ENCODE peak calls at places on chromosomes 12 and 14, in six cellular contexts. One of them, this sample, is unnamed.

GRCh38 chr12:49133014-49133413 is 1.8 kb upstream of the TUBA1B start:
- DNase-seq in lower lobe of right lung: no peak
- DNase-seq in thoracic aorta: no peak
- DNase-seq in tibial artery: no peak
- DNase-seq in CD4-positive, CD25-positive, alpha-beta regulatory T cell: no peak
- DNase-seq in breast epithelium: no peak
- DNase-seq in this sample: no peak

GRCh38 chr12:68805592-68806120 is 2.3 kb upstream of the MDM2 start:
- DNase-seq in thoracic aorta: no peak
- DNase-seq in tibial artery: no peak
- DNase-seq in breast epithelium: no peak
- DNase-seq in lower lobe of right lung: no peak
- DNase-seq in CD4-positive, CD25-positive, alpha-beta regulatory T cell: no peak
- DNase-seq in this sample: no peak

GRCh38 chr14:99755629-99756603 is 37.3 kb upstream of the EML1 start:
- DNase-seq in CD4-positive, CD25-positive, alpha-beta regulatory T cell: no peak
- DNase-seq in lower lobe of right lung: peak; percentile 66
- DNase-seq in thoracic aorta: peak; percentile 85
- DNase-seq in breast epithelium: peak; percentile 39
- DNase-seq in tibial artery: peak; percentile 95
- DNase-seq in this sample: no peak

GRCh38 chr14:23327947-23328744 is 6.9 kb downstream of the PABPN1 start:
- DNase-seq in thoracic aorta: no peak
- DNase-seq in lower lobe of right lung: no peak
- DNase-seq in tibial artery: no peak
- DNase-seq in breast epithelium: peak; percentile 61
- DNase-seq in CD4-positive, CD25-positive, alpha-beta regulatory T cell: peak; percentile 62
- DNase-seq in this sample: no peak

GRCh38 chr12:91105807-91106206 is 5.5 kb downstream of the LUM start:
- DNase-seq in lower lobe of right lung: no peak
- DNase-seq in breast epithelium: no peak
- DNase-seq in thoracic aorta: no peak
- DNase-seq in CD4-positive, CD25-positive, alpha-beta regulatory T cell: no peak
- DNase-seq in tibial artery: no peak
- DNase-seq in this sample: no peak

GRCh38 chr12:87981495-87981894 is 47.7 kb downstream of the C12orf50 start:
- DNase-seq in tibial artery: no peak
- DNase-seq in breast epithelium: no peak
- DNase-seq in lower lobe of right lung: no peak
- DNase-seq in thoracic aorta: no peak
- DNase-seq in CD4-positive, CD25-positive, alpha-beta regulatory T cell: no peak
- DNase-seq in this sample: no peak

GRCh38 chr14:86321151-86321550 is 791.2 kb downstream of the FLRT2 start:
- DNase-seq in lower lobe of right lung: no peak
- DNase-seq in thoracic aorta: no peak
- DNase-seq in breast epithelium: no peak
- DNase-seq in CD4-positive, CD25-positive, alpha-beta regulatory T cell: no peak
- DNase-seq in tibial artery: no peak
- DNase-seq in this sample: no peak

GRCh38 chr12:42332301-42332894 is 6.4 kb downstream of the PPHLN1 start:
- DNase-seq in lower lobe of right lung: no peak
- DNase-seq in tibial artery: no peak
- DNase-seq in breast epithelium: no peak
- DNase-seq in CD4-positive, CD25-positive, alpha-beta regulatory T cell: peak; percentile 51
- DNase-seq in thoracic aorta: no peak
- DNase-seq in this sample: no peak

GRCh38 chr12:50078281-50078680 is 6.9 kb upstream of the SMARCD1 start:
- DNase-seq in breast epithelium: no peak
- DNase-seq in lower lobe of right lung: peak; percentile 28
- DNase-seq in tibial artery: no peak
- DNase-seq in CD4-positive, CD25-positive, alpha-beta regulatory T cell: no peak
- DNase-seq in thoracic aorta: no peak
- DNase-seq in this sample: no peak

GRCh38 chr14:29016050-29016900 is 249.7 kb downstream of the FOXG1 start:
- DNase-seq in thoracic aorta: no peak
- DNase-seq in tibial artery: no peak
- DNase-seq in CD4-positive, CD25-positive, alpha-beta regulatory T cell: no peak
- DNase-seq in breast epithelium: no peak
- DNase-seq in lower lobe of right lung: peak; percentile 41
- DNase-seq in this sample: no peak

GRCh38 chr12:21296751-21297406 is 37.8 kb downstream of the SLCO1A2 start:
- DNase-seq in tibial artery: no peak
- DNase-seq in CD4-positive, CD25-positive, alpha-beta regulatory T cell: peak; percentile 10
- DNase-seq in lower lobe of right lung: no peak
- DNase-seq in thoracic aorta: no peak
- DNase-seq in breast epithelium: no peak
- DNase-seq in this sample: no peak

GRCh38 chr14:80260649-80261048 is 49.3 kb upstream of the DIO2 start:
- DNase-seq in CD4-positive, CD25-positive, alpha-beta regulatory T cell: no peak
- DNase-seq in tibial artery: no peak
- DNase-seq in lower lobe of right lung: no peak
- DNase-seq in thoracic aorta: no peak
- DNase-seq in breast epithelium: no peak
- DNase-seq in this sample: no peak
- H3K4me1 ChIP-seq in CD4-positive, CD25-positive, alpha-beta regulatory T cell: no peaks in the 10 kb centered on the region
- H3K4me1 ChIP-seq in tibial artery: no peaks in the 10 kb centered on the region
- H3K4me1 ChIP-seq in lower lobe of right lung: no peaks in the 10 kb centered on the region
- H3K4me1 ChIP-seq in thoracic aorta: no peaks in the 10 kb centered on the region
- H3K4me1 ChIP-seq in breast epithelium: no peaks in the 10 kb centered on the region
- H3K4me1 ChIP-seq in this sample: no peaks in the 10 kb centered on the region

DNA sequence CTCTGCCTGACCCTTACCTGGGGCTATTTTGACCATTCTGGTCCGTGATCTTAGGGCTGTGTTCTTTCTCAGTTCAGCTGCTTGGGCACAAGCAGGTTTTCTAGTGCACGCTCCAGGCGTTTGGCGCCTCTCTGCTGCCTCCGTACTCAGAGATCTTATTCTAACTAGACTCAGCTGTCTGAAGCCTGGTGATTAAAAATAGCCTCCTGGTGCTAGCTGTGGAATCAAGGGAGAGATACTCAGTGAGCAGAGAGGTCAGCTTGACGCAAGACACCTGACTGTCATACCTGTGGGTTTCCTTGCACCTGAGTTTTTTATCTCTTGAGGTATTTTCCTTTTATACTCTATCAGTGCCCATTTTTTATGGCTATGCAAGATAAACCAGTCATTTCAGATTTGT is 144.8 kb downstream of the ETV6 start:
- DNase-seq in tibial artery: no peak
- DNase-seq in thoracic aorta: no peak
- DNase-seq in CD4-positive, CD25-positive, alpha-beta regulatory T cell: no peak
- DNase-seq in lower lobe of right lung: no peak
- DNase-seq in breast epithelium: peak; percentile 45
- DNase-seq in this sample: no peak
- H3K4me1 ChIP-seq in tibial artery: peaks cover 43% of the 10 kb centered on the region
- H3K4me1 ChIP-seq in thoracic aorta: peaks cover 94% of the 10 kb centered on the region
- H3K4me1 ChIP-seq in CD4-positive, CD25-positive, alpha-beta regulatory T cell: no peaks in the 10 kb centered on the region
- H3K4me1 ChIP-seq in lower lobe of right lung: peaks cover 57% of the 10 kb centered on the region
- H3K4me1 ChIP-seq in breast epithelium: peaks cover 26% of the 10 kb centered on the region
- H3K4me1 ChIP-seq in this sample: peaks cover 23% of the 10 kb centered on the region

GRCh38 chr12:111437816-111438454 is 32.2 kb downstream of the SH2B3 start:
- DNase-seq in CD4-positive, CD25-positive, alpha-beta regulatory T cell: no peak
- DNase-seq in lower lobe of right lung: peak; percentile 76
- DNase-seq in breast epithelium: no peak
- DNase-seq in thoracic aorta: no peak
- DNase-seq in tibial artery: peak; percentile 83
- DNase-seq in this sample: peak; percentile 56

GRCh38 chr12:111439657-111440151 is 34.0 kb downstream of the SH2B3 start:
- DNase-seq in breast epithelium: no peak
- DNase-seq in tibial artery: no peak
- DNase-seq in lower lobe of right lung: no peak
- DNase-seq in CD4-positive, CD25-positive, alpha-beta regulatory T cell: no peak
- DNase-seq in thoracic aorta: no peak
- DNase-seq in this sample: no peak

GRCh38 chr12:111436811-111437210 is 31.1 kb downstream of the SH2B3 start:
- DNase-seq in tibial artery: no peak
- DNase-seq in thoracic aorta: no peak
- DNase-seq in breast epithelium: no peak
- DNase-seq in lower lobe of right lung: no peak
- DNase-seq in CD4-positive, CD25-positive, alpha-beta regulatory T cell: no peak
- DNase-seq in this sample: no peak

GRCh38 chr12:111440152-111440551 is 34.4 kb downstream of the SH2B3 start:
- DNase-seq in CD4-positive, CD25-positive, alpha-beta regulatory T cell: no peak
- DNase-seq in lower lobe of right lung: no peak
- DNase-seq in tibial artery: peak; percentile 59
- DNase-seq in thoracic aorta: no peak
- DNase-seq in breast epithelium: no peak
- DNase-seq in this sample: no peak

GRCh38 chr12:111438501-111438900 is 32.8 kb downstream of the SH2B3 start:
- DNase-seq in breast epithelium: no peak
- DNase-seq in thoracic aorta: no peak
- DNase-seq in tibial artery: no peak
- DNase-seq in lower lobe of right lung: no peak
- DNase-seq in CD4-positive, CD25-positive, alpha-beta regulatory T cell: no peak
- DNase-seq in this sample: peak; percentile 81
- H3K4me1 ChIP-seq in breast epithelium: no peaks in the 10 kb centered on the region
- H3K4me1 ChIP-seq in thoracic aorta: peaks cover 49% of the 10 kb centered on the region
- H3K4me1 ChIP-seq in tibial artery: peaks cover 19% of the 10 kb centered on the region
- H3K4me1 ChIP-seq in lower lobe of right lung: peaks cover 100% of the 10 kb centered on the region
- H3K4me1 ChIP-seq in CD4-positive, CD25-positive, alpha-beta regulatory T cell: peaks cover 60% of the 10 kb centered on the region
- H3K4me1 ChIP-seq in this sample: peaks cover 41% of the 10 kb centered on the region

GRCh38 chr12:13273097-13273496 is 76.6 kb downstream of the EMP1 start:
- DNase-seq in tibial artery: no peak
- DNase-seq in breast epithelium: no peak
- DNase-seq in lower lobe of right lung: no peak
- DNase-seq in CD4-positive, CD25-positive, alpha-beta regulatory T cell: no peak
- DNase-seq in thoracic aorta: no peak
- DNase-seq in this sample: no peak

GRCh38 chr12:13275366-13275765 is 78.8 kb downstream of the EMP1 start:
- DNase-seq in CD4-positive, CD25-positive, alpha-beta regulatory T cell: no peak
- DNase-seq in tibial artery: no peak
- DNase-seq in thoracic aorta: no peak
- DNase-seq in breast epithelium: no peak
- DNase-seq in lower lobe of right lung: no peak
- DNase-seq in this sample: no peak

GRCh38 chr12:13268606-13269005 is 72.1 kb downstream of the EMP1 start:
- DNase-seq in tibial artery: no peak
- DNase-seq in thoracic aorta: no peak
- DNase-seq in CD4-positive, CD25-positive, alpha-beta regulatory T cell: no peak
- DNase-seq in breast epithelium: no peak
- DNase-seq in lower lobe of right lung: no peak
- DNase-seq in this sample: no peak

GRCh38 chr12:13273850-13274249 is 77.3 kb downstream of the EMP1 start:
- DNase-seq in breast epithelium: no peak
- DNase-seq in thoracic aorta: no peak
- DNase-seq in CD4-positive, CD25-positive, alpha-beta regulatory T cell: no peak
- DNase-seq in tibial artery: no peak
- DNase-seq in lower lobe of right lung: no peak
- DNase-seq in this sample: no peak

DNA sequence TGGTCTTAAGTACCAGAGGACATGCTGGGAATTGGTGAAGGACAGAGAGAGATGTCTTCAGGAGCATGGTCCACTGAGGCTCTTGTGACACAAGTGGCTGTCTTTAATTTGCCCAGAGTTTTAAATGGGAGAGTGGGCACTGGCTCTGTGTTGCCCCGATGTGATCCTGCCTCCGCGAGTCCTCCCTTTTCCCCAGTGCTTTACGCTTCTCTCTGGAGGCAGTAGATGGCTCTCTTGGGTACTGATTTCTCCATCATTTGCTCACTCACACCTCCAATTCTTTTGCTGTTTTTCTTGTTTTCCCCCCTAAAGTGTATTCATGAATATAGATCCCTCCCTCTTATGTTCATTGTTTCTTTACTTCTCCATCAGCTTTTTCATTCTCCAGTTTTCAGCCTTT is 74.3 kb downstream of the EMP1 start:
- DNase-seq in lower lobe of right lung: no peak
- DNase-seq in tibial artery: no peak
- DNase-seq in thoracic aorta: no peak
- DNase-seq in breast epithelium: no peak
- DNase-seq in CD4-positive, CD25-positive, alpha-beta regulatory T cell: no peak
- DNase-seq in this sample: no peak
- H3K4me1 ChIP-seq in lower lobe of right lung: no peaks in the 10 kb centered on the region
- H3K4me1 ChIP-seq in tibial artery: no peaks in the 10 kb centered on the region
- H3K4me1 ChIP-seq in thoracic aorta: no peaks in the 10 kb centered on the region
- H3K4me1 ChIP-seq in breast epithelium: no peaks in the 10 kb centered on the region
- H3K4me1 ChIP-seq in CD4-positive, CD25-positive, alpha-beta regulatory T cell: no peaks in the 10 kb centered on the region
- H3K4me1 ChIP-seq in this sample: no peaks in the 10 kb centered on the region

DNA sequence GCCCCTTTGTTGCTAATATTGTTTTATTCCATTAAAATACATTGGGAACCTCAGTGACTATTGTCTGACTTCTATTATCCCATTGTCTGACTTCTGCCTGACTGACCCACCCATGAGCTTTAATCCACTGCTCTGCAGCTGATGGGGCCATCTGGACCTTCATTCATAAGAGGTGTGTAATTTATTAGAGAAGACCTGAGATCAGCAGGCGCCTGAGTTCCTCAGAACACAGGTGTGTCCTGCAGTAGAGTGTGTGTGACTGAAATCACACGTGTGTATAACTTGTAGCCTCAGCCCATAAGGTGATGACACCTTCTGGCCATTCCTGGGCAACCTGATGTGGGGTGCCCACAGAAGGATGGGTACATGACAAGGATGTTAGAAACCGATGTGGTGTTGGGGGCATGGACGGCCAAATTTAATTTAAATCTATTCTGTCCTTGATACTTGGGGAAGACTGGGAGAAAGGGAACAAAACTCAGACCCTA is 821.0 kb downstream of the TMEM121 start:
- DNase-seq in breast epithelium: no peak
- DNase-seq in lower lobe of right lung: no peak
- DNase-seq in CD4-positive, CD25-positive, alpha-beta regulatory T cell: no peak
- DNase-seq in thoracic aorta: no peak
- DNase-seq in tibial artery: no peak
- DNase-seq in this sample: no peak
- H3K4me1 ChIP-seq in breast epithelium: no peaks in the 10 kb centered on the region
- H3K4me1 ChIP-seq in lower lobe of right lung: no peaks in the 10 kb centered on the region
- H3K4me1 ChIP-seq in CD4-positive, CD25-positive, alpha-beta regulatory T cell: no peaks in the 10 kb centered on the region
- H3K4me1 ChIP-seq in thoracic aorta: no peaks in the 10 kb centered on the region
- H3K4me1 ChIP-seq in tibial artery: no peaks in the 10 kb centered on the region
- H3K4me1 ChIP-seq in this sample: no peaks in the 10 kb centered on the region

GRCh38 chr14:25246751-25247150 is 196.8 kb upstream of the STXBP6 start:
- DNase-seq in tibial artery: no peak
- DNase-seq in thoracic aorta: no peak
- DNase-seq in breast epithelium: no peak
- DNase-seq in lower lobe of right lung: no peak
- DNase-seq in CD4-positive, CD25-positive, alpha-beta regulatory T cell: no peak
- DNase-seq in this sample: no peak
- H3K4me1 ChIP-seq in tibial artery: no peaks in the 10 kb centered on the region
- H3K4me1 ChIP-seq in thoracic aorta: no peaks in the 10 kb centered on the region
- H3K4me1 ChIP-seq in breast epithelium: no peaks in the 10 kb centered on the region
- H3K4me1 ChIP-seq in lower lobe of right lung: no peaks in the 10 kb centered on the region
- H3K4me1 ChIP-seq in CD4-positive, CD25-positive, alpha-beta regulatory T cell: no peaks in the 10 kb centered on the region
- H3K4me1 ChIP-seq in this sample: no peaks in the 10 kb centered on the region

GRCh38 chr12:56375598-56376434 is 13.2 kb upstream of the APOF start:
- DNase-seq in tibial artery: no peak
- DNase-seq in lower lobe of right lung: no peak
- DNase-seq in breast epithelium: no peak
- DNase-seq in CD4-positive, CD25-positive, alpha-beta regulatory T cell: no peak
- DNase-seq in thoracic aorta: no peak
- DNase-seq in this sample: no peak
- H3K4me1 ChIP-seq in tibial artery: no peaks in the 10 kb centered on the region
- H3K4me1 ChIP-seq in lower lobe of right lung: peaks cover 7% of the 10 kb centered on the region
- H3K4me1 ChIP-seq in breast epithelium: no peaks in the 10 kb centered on the region
- H3K4me1 ChIP-seq in CD4-positive, CD25-positive, alpha-beta regulatory T cell: no peaks in the 10 kb centered on the region
- H3K4me1 ChIP-seq in thoracic aorta: no peaks in the 10 kb centered on the region
- H3K4me1 ChIP-seq in this sample: no peaks in the 10 kb centered on the region